ENCODE peak calls at places on chromosomes 3 and 15, in ten cellular contexts. J is MV-4-11; R is stimulated activated CD8-positive, alpha-beta memory T cell treated with anti-CD3 and anti-CD28 coated beads, Interleukin-7, amount 100 ng/mL, for 1 hour; U is NCI-H510A treated with DMSO at 0.1 percent for 48 hours; K is T1000; C is SW480; N is neural crest cell; M is CD4-positive, alpha-beta T cell; P is ecto neural progenitor cell; O is BE2C. I is an unnamed sample.

GRCh38 chr3:77707271-77707670 is 667.4 kb downstream of the ROBO2 start:
- DNase-seq in K (no peak), C (no peak), N (no peak), R (no peak), P (no peak), M (no peak), U (no peak), J (no peak), O (no peak), I (no peak)

GRCh38 chr3:13012228-13012691 is 61.0 kb downstream of the IQSEC1 start:
- DNase-seq in O (no peak), C (no peak), J (peak; percentile 100), P (no peak), U (peak; percentile 14), M (peak; percentile 23), K (no peak), R (no peak), N (no peak), I (no peak)

GRCh38 chr3:11544413-11545181 is 99.1 kb downstream of the VGLL4 start:
- DNase-seq in J (peak; percentile 49), U (no peak), K (no peak), C (no peak), P (no peak), O (peak; percentile 31), R (no peak), N (no peak), M (no peak), I (no peak)

GRCh38 chr15:64713592-64713991 is 61.8 kb downstream of the RBPMS2 start:
- DNase-seq in U (no peak), K (no peak), J (no peak), N (no peak), C (no peak), O (no peak), R (no peak), M (no peak), P (no peak), I (no peak)

GRCh38 chr3:126545544-126545943 is 13.2 kb downstream of the C3orf22 start:
- DNase-seq in J (no peak), O (peak; percentile 1), R (no peak), U (no peak), M (no peak), N (no peak), P (peak; percentile 34), C (no peak), K (no peak), I (no peak)

GRCh38 chr15:62896969-62897486 is 145.5 kb upstream of the TPM1 start:
- DNase-seq in O (peak; percentile 77), U (no peak), J (no peak), C (peak; percentile 71), K (peak; percentile 95), P (no peak), M (no peak), R (no peak), N (no peak), I (no peak)

GRCh38 chr15:89370120-89371077 is 35.8 kb upstream of the POLG start:
- DNase-seq in O (no peak), K (no peak), J (peak; percentile 80), N (no peak), M (no peak), R (no peak), U (no peak), P (no peak), C (no peak), I (no peak)

GRCh38 chr3:189914799-189915198 is 205.9 kb downstream of the P3H2 start:
- DNase-seq in R (no peak), O (no peak), J (peak; percentile 84), U (no peak), C (no peak), P (no peak), N (no peak), K (peak; percentile 40), M (no peak), I (no peak)

GRCh38 chr3:155412856-155413255 is 119.4 kb upstream of the STRIT1 start:
- DNase-seq in N (no peak), O (no peak), U (no peak), R (no peak), M (no peak), P (no peak), C (no peak), K (no peak), J (no peak), I (no peak)

GRCh38 chr3:170680593-170680992 is 94.7 kb upstream of the SLC7A14 start:
- DNase-seq in C (no peak), J (no peak), U (no peak), M (no peak), P (no peak), R (no peak), N (no peak), O (no peak), K (no peak), I (no peak)

GRCh38 chr15:43046484-43046883 is 59.4 kb downstream of the UBR1 start:
- DNase-seq in K (no peak), P (no peak), N (no peak), M (no peak), C (no peak), R (no peak), J (no peak), U (no peak), O (no peak), I (no peak)

GRCh38 chr15:79439236-79439635 is 7.1 kb downstream of the MINAR1 start:
- DNase-seq in P (no peak), U (no peak), R (no peak), M (no peak), C (no peak), J (no peak), N (no peak), K (no peak), O (no peak), I (no peak)

GRCh38 chr3:187713504-187713903 is 11.1 kb upstream of the RTP2 start:
- DNase-seq in M (no peak), P (no peak), R (no peak), C (peak; percentile 44), U (no peak), O (no peak), N (no peak), K (no peak), J (peak; percentile 61), I (no peak)

GRCh38 chr15:70480196-70480856 is 283.0 kb downstream of the UACA start:
- DNase-seq in U (no peak), J (peak; percentile 89), O (no peak), P (no peak), C (no peak), N (no peak), M (no peak), R (peak; percentile 31), K (no peak), I (no peak)

GRCh38 chr3:136075816-136076215 is 110.3 kb downstream of the PPP2R3A start:
- DNase-seq in R (no peak), J (peak; percentile 72), M (no peak), U (no peak), O (no peak), P (no peak), C (peak; percentile 13), K (no peak), N (no peak), I (no peak)

GRCh38 chr3:171328419-171329082 is 131.7 kb downstream of the TNIK start:
- DNase-seq in K (no peak), O (peak; percentile 33), J (peak; percentile 48), N (peak; percentile 7), P (no peak), C (peak; percentile 43), M (peak; percentile 22), R (no peak), U (no peak), I (no peak)